ENCODE peak calls at places on chromosomes 11 and 22, in five cellular contexts. One of them, this sample, is unnamed.

GRCh38 chr11:77779935-77780334 is 40.6 kb downstream of the RSF1 start:
- DNase-seq in IMR-90: peak; percentile 54
- DNase-seq in esophagus squamous epithelium: no peak
- DNase-seq in tibial nerve: no peak
- DNase-seq in BJ: no peak
- DNase-seq in this sample: peak; percentile 34

GRCh38 chr22:45125198-45125597 is 38.5 kb upstream of the NUP50 start:
- DNase-seq in IMR-90: peak; percentile 94
- DNase-seq in esophagus squamous epithelium: no peak
- DNase-seq in tibial nerve: no peak
- DNase-seq in BJ: peak; percentile 31
- DNase-seq in this sample: peak; percentile 85

GRCh38 chr11:46718155-46719019 is 626 bp upstream of the F2 start:
- DNase-seq in IMR-90: no peak
- DNase-seq in esophagus squamous epithelium: no peak
- DNase-seq in tibial nerve: no peak
- DNase-seq in BJ: no peak
- DNase-seq in this sample: no peak

GRCh38 chr11:108697872-108698473 is 33.1 kb downstream of the DDX10 start:
- DNase-seq in IMR-90: peak; percentile 82
- DNase-seq in esophagus squamous epithelium: no peak
- DNase-seq in tibial nerve: peak; percentile 71
- DNase-seq in BJ: no peak
- DNase-seq in this sample: peak; percentile 80

GRCh38 chr11:108886608-108887007 is 221.7 kb downstream of the DDX10 start:
- DNase-seq in IMR-90: peak; percentile 45
- DNase-seq in esophagus squamous epithelium: no peak
- DNase-seq in tibial nerve: no peak
- DNase-seq in BJ: no peak
- DNase-seq in this sample: peak; percentile 52

GRCh38 chr11:79626135-79626748 is 185.4 kb upstream of the TENM4 start:
- DNase-seq in IMR-90: peak; percentile 2
- DNase-seq in esophagus squamous epithelium: no peak
- DNase-seq in tibial nerve: no peak
- DNase-seq in BJ: no peak
- DNase-seq in this sample: no peak

GRCh38 chr22:24432059-24432853 is 4.9 kb downstream of the ADORA2A start:
- DNase-seq in IMR-90: peak; percentile 16
- DNase-seq in esophagus squamous epithelium: no peak
- DNase-seq in tibial nerve: no peak
- DNase-seq in BJ: no peak
- DNase-seq in this sample: peak; percentile 32

GRCh38 chr22:41557401-41558240 is 3.2 kb upstream of the CSDC2 start:
- DNase-seq in IMR-90: peak; percentile 94
- DNase-seq in esophagus squamous epithelium: no peak
- DNase-seq in tibial nerve: peak; percentile 57
- DNase-seq in BJ: no peak
- DNase-seq in this sample: peak; percentile 80

DNA sequence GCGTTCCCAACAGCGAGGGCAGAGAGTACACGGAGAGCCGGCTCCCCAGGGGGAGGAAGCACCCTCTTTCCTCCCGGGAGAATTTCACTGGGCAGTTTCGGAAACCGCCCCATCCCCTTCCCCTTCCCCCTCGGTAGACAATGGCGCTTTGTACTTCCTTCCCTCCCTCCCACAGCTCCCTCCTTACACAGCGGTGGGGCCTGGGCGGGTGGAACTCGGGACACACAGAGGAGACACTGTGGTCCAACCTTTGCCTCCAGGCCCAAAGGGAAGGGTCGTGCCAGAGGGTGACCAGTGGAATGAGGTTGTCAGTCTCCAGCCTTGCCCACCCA is 4.3 kb downstream of the SMTN start:
- DNase-seq in IMR-90: no peak
- DNase-seq in esophagus squamous epithelium: no peak
- DNase-seq in tibial nerve: no peak
- DNase-seq in BJ: no peak
- DNase-seq in this sample: no peak
- TF ChIP-seq CTCF in IMR-90: no peak
- TF ChIP-seq CTCF in esophagus squamous epithelium: no peak
- TF ChIP-seq CTCF in tibial nerve: no peak
- TF ChIP-seq CTCF in BJ: no peak
- TF ChIP-seq CTCF in this sample: no peak

GRCh38 chr22:37904572-37905533 is 1.2 kb upstream of the MICALL1 start:
- DNase-seq in IMR-90: peak; percentile 99
- DNase-seq in esophagus squamous epithelium: no peak
- DNase-seq in tibial nerve: peak; percentile 20
- DNase-seq in BJ: peak; percentile 93
- DNase-seq in this sample: peak; percentile 98
- H3K4me3 ChIP-seq in IMR-90: peak overlapping the region; percentile 97
- H3K4me3 ChIP-seq in esophagus squamous epithelium: no peak overlapping the region
- H3K4me3 ChIP-seq in tibial nerve: no peak overlapping the region
- H3K4me3 ChIP-seq in BJ: peak overlapping the region; percentile 41
- H3K4me3 ChIP-seq in this sample: peak overlapping the region; percentile 56

DNA sequence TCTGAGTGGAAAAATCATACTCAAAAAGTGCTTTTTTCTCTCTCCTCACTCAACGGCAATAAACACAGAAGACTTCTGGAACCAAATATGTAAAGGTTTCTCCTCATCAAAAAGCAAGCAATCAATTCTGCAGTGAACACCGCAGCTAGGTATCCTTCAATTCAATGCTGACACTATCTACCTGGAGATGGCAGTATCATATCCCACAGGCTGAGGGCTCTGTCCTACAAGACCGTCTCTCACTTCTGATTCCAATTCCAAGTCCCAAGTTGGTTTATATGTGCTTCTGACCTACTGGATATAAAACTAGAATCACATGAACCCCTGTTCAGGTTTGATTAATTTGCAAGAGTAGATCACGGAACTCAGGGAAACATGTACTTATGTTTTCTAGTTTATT is 59.7 kb upstream of the LUZP2 start:
- DNase-seq in IMR-90: no peak
- DNase-seq in esophagus squamous epithelium: no peak
- DNase-seq in tibial nerve: no peak
- DNase-seq in BJ: no peak
- DNase-seq in this sample: no peak
- TF ChIP-seq CTCF in IMR-90: no peak
- TF ChIP-seq CTCF in esophagus squamous epithelium: no peak
- TF ChIP-seq CTCF in tibial nerve: no peak
- TF ChIP-seq CTCF in BJ: no peak
- TF ChIP-seq CTCF in this sample: no peak

GRCh38 chr22:32802291-32802826 is 854 bp downstream of the TIMP3 start:
- DNase-seq in IMR-90: no peak
- DNase-seq in esophagus squamous epithelium: no peak
- DNase-seq in tibial nerve: no peak
- DNase-seq in BJ: no peak
- DNase-seq in this sample: no peak
- H3K4me3 ChIP-seq in IMR-90: peak overlapping the region; percentile 75
- H3K4me3 ChIP-seq in esophagus squamous epithelium: peak overlapping the region; percentile 46
- H3K4me3 ChIP-seq in tibial nerve: peak overlapping the region; percentile 59
- H3K4me3 ChIP-seq in BJ: peak overlapping the region; percentile 96
- H3K4me3 ChIP-seq in this sample: peak overlapping the region; percentile 94

DNA sequence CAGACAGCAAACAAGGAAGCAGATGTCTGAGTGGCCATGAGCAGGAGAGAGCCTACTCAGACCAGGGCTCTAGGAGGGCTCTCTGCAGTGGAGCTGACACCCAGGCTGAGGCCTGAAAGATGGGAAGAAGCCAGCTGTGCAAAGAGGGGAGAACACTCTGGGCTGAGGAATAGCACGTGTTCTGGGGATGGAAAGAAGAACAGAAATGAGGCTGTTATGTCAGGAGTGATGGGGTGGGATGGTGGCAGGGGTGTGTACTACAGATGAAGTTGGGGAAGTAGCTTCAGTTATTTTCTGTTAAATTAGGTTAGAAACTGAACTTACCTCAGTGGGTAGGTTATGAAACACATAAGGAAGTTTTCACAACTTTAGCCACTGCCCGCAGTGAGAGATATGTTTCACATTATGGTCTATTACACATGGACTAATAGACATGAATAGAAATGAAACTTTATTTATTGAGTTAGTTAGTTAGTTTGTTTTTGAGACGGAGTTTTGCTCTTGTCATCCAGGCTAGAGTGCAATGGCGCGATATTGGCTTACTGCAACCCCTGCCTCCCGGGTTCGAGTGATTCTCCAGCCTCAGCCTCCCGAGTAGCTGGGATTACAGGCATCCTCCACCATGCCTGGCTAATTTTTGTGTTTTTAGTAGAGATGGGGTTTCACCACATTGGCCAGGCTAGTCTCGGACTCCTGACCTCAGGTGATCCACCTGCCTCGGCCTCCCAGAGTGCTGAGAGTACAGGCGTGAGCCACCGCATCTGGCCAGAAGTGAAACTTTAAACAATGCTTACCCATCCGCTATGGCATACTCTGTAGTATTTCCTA is 7.8 kb downstream of the DCPS start:
- DNase-seq in IMR-90: no peak
- DNase-seq in esophagus squamous epithelium: no peak
- DNase-seq in tibial nerve: no peak
- DNase-seq in BJ: no peak
- DNase-seq in this sample: peak; percentile 47
- TF ChIP-seq CTCF in IMR-90: no peak
- TF ChIP-seq CTCF in esophagus squamous epithelium: no peak
- TF ChIP-seq CTCF in tibial nerve: no peak
- TF ChIP-seq CTCF in BJ: no peak
- TF ChIP-seq CTCF in this sample: peak; percentile 4